ENCODE peak calls at places on chromosomes 3 and 15, in six cellular contexts. H, S, P, W, V and I are unnamed samples.

GRCh38 chr15:67185621-67186225 is 68.7 kb downstream of the AAGAB start:
- DNase-seq in H (no peak), S (no peak), P (no peak), W (no peak), V (no peak), I (no peak)

GRCh38 chr3:15284121-15284889 is 48.1 kb downstream of the SH3BP5 start:
- DNase-seq in H (no peak), S (peak; percentile 75), P (peak; percentile 87), W (no peak), V (no peak), I (peak; percentile 49)

GRCh38 chr3:5304789-5305680 is 117.5 kb downstream of the EDEM1 start:
- DNase-seq in H (peak; percentile 50), S (peak; percentile 2), P (peak; percentile 12), W (no peak), V (no peak), I (peak; percentile 55)

GRCh38 chr15:99148851-99149276 is 44.0 kb downstream of the SYNM start:
- DNase-seq in H (no peak), S (no peak), P (no peak), W (no peak), V (no peak), I (no peak)

GRCh38 chr15:42157981-42158765 is 1.7 kb upstream of the PLA2G4F start:
- DNase-seq in H (no peak), S (no peak), P (no peak), W (no peak), V (no peak), I (no peak)

GRCh38 chr15:71940004-71940588 is 129.7 kb downstream of the NR2E3 start:
- DNase-seq in H (no peak), S (no peak), P (no peak), W (no peak), V (no peak), I (no peak)

GRCh38 chr15:52523192-52523591 is 5.5 kb downstream of the MYO5A start:
- DNase-seq in H (no peak), S (no peak), P (no peak), W (no peak), V (no peak), I (no peak)

GRCh38 chr3:3509665-3510064 is 289.6 kb upstream of the LRRN1 start:
- DNase-seq in H (no peak), S (no peak), P (no peak), W (no peak), V (no peak), I (no peak)

GRCh38 chr3:119160361-119160760 is 13.0 kb upstream of the UPK1B start:
- DNase-seq in H (no peak), S (no peak), P (no peak), W (no peak), V (no peak), I (no peak)

GRCh38 chr3:184805351-184806038 is 6.5 kb upstream of the VPS8 start:
- DNase-seq in H (no peak), S (no peak), P (peak; percentile 78), W (no peak), V (no peak), I (no peak)

GRCh38 chr3:191105418-191105817 is 93.6 kb upstream of the OSTN start:
- DNase-seq in H (no peak), S (no peak), P (no peak), W (no peak), V (no peak), I (no peak)